ENCODE peak calls at places on chromosome 17, in five cellular contexts. K is foreskin fibroblast; G is astrocyte of the cerebellum; S is colonic mucosa; Q is activated CD8-positive, alpha-beta T cell treated with anti-CD3 and anti-CD28 coated beads for 36 hours. B is an unnamed sample.

GRCh38 chr17:65886240-65886639 is 305.7 kb downstream of the CEP112 start:
- DNase-seq in G (no peak), S (no peak), Q (no peak), K (peak; percentile 49), B (no peak)

GRCh38 chr17:46194393-46195216 is 1.4 kb upstream of the KANSL1 start:
- DNase-seq in S (peak; percentile 58), Q (peak; percentile 70), K (peak; percentile 74), G (no peak), B (peak; percentile 51)

GRCh38 chr17:59874366-59874765 is 18.4 kb downstream of the TUBD1 start:
- DNase-seq in G (no peak), Q (no peak), S (no peak), K (no peak), B (no peak)

GRCh38 chr17:16477255-16477654 is 14.7 kb downstream of the LRRC75A start:
- DNase-seq in S (no peak), K (peak; percentile 95), Q (no peak), G (peak; percentile 71), B (no peak)

GRCh38 chr17:7079581-7080444 is at the start of gene CLEC10A:
- DNase-seq in K (no peak), G (no peak), S (no peak), Q (no peak), B (no peak)

GRCh38 chr17:30476726-30477082 is 504 bp upstream of the GOSR1 start:
- DNase-seq in K (peak; percentile 31), G (no peak), Q (peak; percentile 24), S (no peak), B (no peak)

GRCh38 chr17:20216154-20216815 is 207.1 kb downstream of the SPECC1 start:
- DNase-seq in K (no peak), S (no peak), G (no peak), Q (no peak), B (no peak)

GRCh38 chr17:50884354-50885311 is 18.5 kb upstream of the TOB1 start:
- DNase-seq in Q (no peak), S (peak; percentile 76), K (no peak), G (no peak), B (no peak)

GRCh38 chr17:48598727-48599126 is 5.1 kb upstream of the HOXB5 start:
- DNase-seq in G (no peak), Q (no peak), S (no peak), K (no peak), B (no peak)

GRCh38 chr17:79027274-79027924 is 3.4 kb downstream of the C1QTNF1 start:
- DNase-seq in Q (no peak), G (no peak), S (no peak), K (peak; percentile 50), B (no peak)

GRCh38 chr17:65438708-65439294 is 122.6 kb downstream of the AXIN2 start:
- DNase-seq in K (peak; percentile 37), S (no peak), Q (no peak), G (no peak), B (no peak)

DNA sequence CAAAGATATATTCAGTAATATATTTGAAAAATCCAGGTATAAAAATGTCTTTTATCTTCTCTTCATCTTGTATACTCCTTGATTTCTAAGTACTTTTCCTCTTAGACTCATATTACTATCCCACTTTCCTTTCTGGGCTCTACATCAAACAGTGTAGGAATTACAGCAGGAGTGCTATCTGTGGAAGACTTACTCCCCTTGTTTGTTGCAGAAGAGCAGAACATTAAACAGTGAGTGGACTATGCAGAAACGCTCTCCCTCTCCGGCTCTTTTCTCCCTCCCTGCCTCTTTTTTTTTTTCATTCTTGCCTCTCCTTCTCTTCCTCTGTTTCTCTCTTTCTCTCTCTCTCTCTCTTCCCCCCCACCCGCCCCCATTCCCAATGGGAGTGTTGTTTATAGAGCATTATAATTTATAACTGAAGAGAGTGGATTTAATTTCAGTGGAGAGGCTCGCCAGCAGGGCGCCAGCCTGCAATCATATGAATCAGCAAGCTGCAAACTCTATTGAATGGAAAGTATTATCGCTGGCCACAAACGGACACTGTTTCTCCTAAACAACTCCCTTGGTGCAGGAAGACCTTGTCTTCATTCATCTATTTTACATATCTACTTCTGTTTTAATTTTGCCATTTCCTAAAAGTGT is 242.3 kb upstream of the TBX2 start:
- DNase-seq in G (peak; percentile 29), S (no peak), K (peak; percentile 74), Q (no peak), B (no peak)
- TF ChIP-seq CTCF in G (peak; percentile 14), S (no peak), K (no peak), Q (no peak), B (no peak)

GRCh38 chr17:15143524-15143923 is 121.6 kb downstream of the PMP22 start:
- DNase-seq in Q (no peak), G (no peak), S (no peak), K (no peak), B (no peak)
- TF ChIP-seq CTCF in Q (no peak), G (no peak), S (no peak), K (no peak), B (no peak)

GRCh38 chr17:2894782-2895181 is 98.5 kb downstream of the RAP1GAP2 start:
- DNase-seq in G (no peak), K (no peak), S (peak; percentile 52), Q (no peak), B (no peak)

GRCh38 chr17:2899911-2900310 is 103.7 kb downstream of the RAP1GAP2 start:
- DNase-seq in Q (no peak), K (no peak), S (peak; percentile 60), G (no peak), B (no peak)

GRCh38 chr17:2900842-2901241 is 104.6 kb downstream of the RAP1GAP2 start:
- DNase-seq in S (no peak), K (no peak), Q (no peak), G (no peak), B (no peak)

GRCh38 chr17:2898255-2898926 is 102.2 kb downstream of the RAP1GAP2 start:
- DNase-seq in K (no peak), Q (no peak), G (no peak), S (peak; percentile 60), B (no peak)

DNA sequence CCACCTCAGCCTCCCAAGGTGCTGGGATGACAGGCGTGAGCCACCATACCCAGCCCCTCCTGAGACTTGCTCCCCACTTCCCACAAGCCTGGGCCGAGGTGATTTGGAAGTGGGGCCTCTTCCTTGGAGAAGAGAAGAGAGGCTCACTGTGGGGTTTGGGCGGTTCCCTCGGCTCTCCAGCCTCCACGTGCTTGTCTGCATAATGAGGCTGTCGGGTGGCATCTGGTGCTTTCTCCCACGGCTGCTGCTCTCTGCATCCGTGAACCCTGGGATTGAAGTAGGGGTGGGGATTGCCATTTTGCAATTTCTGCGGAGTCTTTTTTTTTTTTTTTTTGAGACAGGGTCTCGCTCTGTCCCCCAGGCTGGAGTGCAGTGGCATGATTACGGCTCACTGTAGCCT is 101.4 kb downstream of the RAP1GAP2 start:
- DNase-seq in S (no peak), K (no peak), G (no peak), Q (no peak), B (no peak)
- TF ChIP-seq CTCF in S (no peak), K (no peak), G (no peak), Q (no peak), B (no peak)

GRCh38 chr17:77281024-77281903 is 140.5 kb downstream of the SEC14L1 start:
- DNase-seq in Q (peak; percentile 59), K (peak; percentile 54), G (no peak), S (peak; percentile 75), B (peak; percentile 43)

GRCh38 chr17:77281904-77282367 is 141.2 kb downstream of the SEC14L1 start:
- DNase-seq in S (peak; percentile 74), G (no peak), Q (no peak), K (no peak), B (no peak)

GRCh38 chr17:77280304-77280910 is 139.6 kb downstream of the SEC14L1 start:
- DNase-seq in G (no peak), Q (no peak), K (peak; percentile 70), S (peak; percentile 83), B (no peak)

GRCh38 chr17:77282524-77283515 is 142.1 kb downstream of the SEC14L1 start:
- DNase-seq in K (no peak), Q (no peak), S (peak; percentile 85), G (no peak), B (no peak)

GRCh38 chr17:77279448-77280303 is 138.9 kb downstream of the SEC14L1 start:
- DNase-seq in K (no peak), G (no peak), Q (no peak), S (peak; percentile 52), B (peak; percentile 36)
- TF ChIP-seq CTCF in K (no peak), G (peak; percentile 4), Q (no peak), S (no peak), B (no peak)

GRCh38 chr17:81386646-81387234 is 8.5 kb upstream of the BAHCC1 start:
- DNase-seq in Q (peak; percentile 43), G (no peak), S (no peak), K (peak; percentile 60), B (no peak)

GRCh38 chr17:81388091-81388611 is 7.1 kb upstream of the BAHCC1 start:
- DNase-seq in G (no peak), S (no peak), Q (no peak), K (no peak), B (no peak)

GRCh38 chr17:81386141-81386645 is 9.1 kb upstream of the BAHCC1 start:
- DNase-seq in G (no peak), S (no peak), Q (no peak), K (no peak), B (no peak)

GRCh38 chr17:81388612-81389367 is 6.5 kb upstream of the BAHCC1 start:
- DNase-seq in Q (no peak), K (no peak), G (no peak), S (no peak), B (no peak)

DNA sequence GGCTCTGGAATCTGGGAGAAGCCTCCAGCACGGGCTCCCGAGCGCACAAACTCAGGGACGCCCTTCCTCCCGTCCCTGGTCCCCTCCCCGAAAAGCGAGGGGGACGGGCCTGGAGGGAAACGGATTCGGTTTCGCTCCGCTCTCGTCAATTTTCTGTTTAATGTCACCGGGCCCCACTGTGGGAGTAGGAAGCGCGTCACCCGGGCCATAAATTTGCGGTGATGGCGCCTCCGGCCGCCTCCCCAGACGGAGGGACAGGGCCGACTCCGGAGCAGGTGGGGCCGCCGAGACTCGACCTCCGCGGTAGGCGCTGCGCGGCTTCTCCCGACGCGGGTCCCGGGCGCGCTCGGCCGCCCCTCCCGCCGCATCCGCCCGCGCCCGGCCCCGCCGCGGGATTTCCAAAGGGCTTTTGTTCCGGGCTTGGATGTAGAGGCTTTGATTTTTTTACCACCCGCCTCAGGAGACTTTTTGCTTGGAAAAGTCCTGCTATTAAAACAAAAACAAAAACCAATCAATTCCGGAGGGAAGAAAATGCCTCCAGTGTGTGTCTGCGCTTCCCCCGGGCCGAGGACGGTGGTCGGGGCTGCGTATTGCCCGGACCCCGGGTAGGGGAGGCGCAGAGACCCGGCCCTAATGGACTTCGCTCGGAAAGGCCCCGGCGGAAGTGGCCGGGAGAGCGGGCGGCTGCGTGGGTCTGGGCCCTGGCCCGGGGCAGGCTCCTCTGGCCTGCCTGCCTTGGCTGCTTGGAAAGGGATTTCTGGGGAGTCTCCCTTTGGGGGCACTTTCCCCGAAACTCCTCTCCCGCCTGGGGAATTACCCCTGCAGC is 7.8 kb upstream of the BAHCC1 start:
- DNase-seq in K (peak; percentile 82), Q (peak; percentile 79), S (peak; percentile 64), G (no peak), B (no peak)
- TF ChIP-seq CTCF in K (no peak), Q (no peak), S (no peak), G (no peak), B (no peak)

DNA sequence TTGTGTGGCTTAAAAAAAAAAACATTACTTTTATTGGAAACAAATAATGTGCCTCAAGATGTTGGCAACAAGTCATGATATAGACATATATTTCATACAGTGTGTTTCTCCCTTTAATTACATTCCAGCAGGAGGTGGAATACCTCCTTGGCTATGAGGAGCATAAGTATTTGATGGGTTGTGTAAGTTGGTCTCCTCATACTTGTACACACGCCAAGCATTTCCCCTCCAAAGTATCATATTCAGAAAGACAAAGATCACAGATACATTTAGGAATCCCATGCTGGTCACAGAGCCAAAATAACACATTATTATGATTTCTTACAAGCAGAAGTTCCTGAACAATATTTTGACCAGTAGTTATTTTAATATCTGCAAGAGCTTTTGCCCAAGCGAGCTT is 57.8 kb downstream of the WSB1 start:
- DNase-seq in S (no peak), Q (no peak), K (peak; percentile 31), G (no peak), B (no peak)
- TF ChIP-seq CTCF in S (no peak), Q (no peak), K (no peak), G (no peak), B (no peak)

GRCh38 chr17:28381141-28381825 is 9.8 kb downstream of the SARM1 start:
- DNase-seq in Q (peak; percentile 52), K (no peak), G (no peak), S (peak; percentile 54), B (peak; percentile 74)
- TF ChIP-seq CTCF in Q (peak; percentile 46), K (no peak), G (peak; percentile 32), S (peak; percentile 26), B (no peak)

B was measured in endothelial cell.